ENCODE peak calls at places on chromosomes 7 and 10, in seven cellular contexts. Z is HepG2; K is T-cell; O is GM23338; H is activated CD8-positive, alpha-beta T cell treated with anti-CD3 and anti-CD28 coated beads for 36 hours; G is PC-3; W is activated CD8-positive, alpha-beta memory T cell treated with anti-CD3 and anti-CD28 coated beads, Interleukin-2, amount 10 ng/mL, durations not matched to agents 7 days and 5 days. F is an unnamed sample.

GRCh38 chr10:458466-458865 is 231.0 kb downstream of the DIP2C start:
- ATAC-seq in H (no peak), Z (no peak), O (no peak), W (no peak), K (no peak), G (no peak), F (no peak)

GRCh38 chr10:52486840-52487611 is 172.9 kb downstream of the DKK1 start:
- ATAC-seq in G (peak; percentile 79), O (no peak), H (no peak), Z (no peak), W (no peak), K (no peak), F (peak; percentile 90)

GRCh38 chr10:3099291-3100092 is 32.1 kb downstream of the PFKP start:
- ATAC-seq in Z (no peak), O (no peak), G (no peak), K (no peak), H (no peak), W (no peak), F (no peak)

GRCh38 chr10:133180915-133181639 is 21.1 kb downstream of the KNDC1 start:
- ATAC-seq in H (no peak), K (no peak), O (no peak), W (no peak), G (no peak), Z (no peak), F (no peak)

GRCh38 chr10:24242562-24242961 is 33.6 kb downstream of the KIAA1217 start:
- ATAC-seq in O (no peak), W (no peak), G (no peak), Z (no peak), H (no peak), K (no peak), F (no peak)

GRCh38 chr7:152328234-152328633 is 107.6 kb downstream of the KMT2C start:
- ATAC-seq in H (no peak), Z (no peak), W (no peak), K (no peak), G (no peak), O (no peak), F (no peak)

GRCh38 chr7:101018271-101019167 is 1.4 kb upstream of the MUC17 start:
- ATAC-seq in H (peak; percentile 18), O (peak; percentile 58), Z (peak; percentile 13), W (no peak), G (no peak), K (no peak), F (no peak)

GRCh38 chr7:70354409-70355169 is 756.3 kb downstream of the AUTS2 start:
- ATAC-seq in G (no peak), O (no peak), Z (no peak), W (no peak), K (no peak), H (peak; percentile 58), F (no peak)

GRCh38 chr10:91022924-91023707 is 102.2 kb upstream of the ANKRD1 start:
- ATAC-seq in W (no peak), K (no peak), G (no peak), H (no peak), Z (no peak), O (no peak), F (no peak)

GRCh38 chr7:145092766-145093165 is 256.9 kb upstream of the TPK1 start:
- ATAC-seq in G (no peak), K (no peak), H (no peak), O (no peak), Z (no peak), W (no peak), F (no peak)

GRCh38 chr7:117124585-117125220 is 171.4 kb downstream of the ST7 start:
- ATAC-seq in W (peak; percentile 92), Z (peak; percentile 99), H (peak; percentile 97), O (no peak), G (peak; percentile 90), K (no peak), F (peak; percentile 92)

GRCh38 chr7:50164552-50165220 is 71.6 kb upstream of the ZPBP start:
- ATAC-seq in K (peak; percentile 61), H (no peak), O (no peak), G (no peak), W (peak; percentile 78), Z (no peak), F (no peak)

GRCh38 chr7:138030679-138031351 is 28.9 kb upstream of the CREB3L2 start:
- ATAC-seq in G (no peak), W (no peak), Z (no peak), H (no peak), O (no peak), K (no peak), F (no peak)

GRCh38 chr10:29753283-29753682 is 118.5 kb upstream of the SVIL start:
- ATAC-seq in O (no peak), G (no peak), Z (no peak), K (no peak), H (no peak), W (no peak), F (no peak)

GRCh38 chr7:50761722-50762121 is 21.0 kb downstream of the GRB10 start:
- ATAC-seq in O (no peak), H (no peak), Z (no peak), K (peak; percentile 75), W (no peak), G (no peak), F (no peak)

F was measured in SK-N-SH treated with all-trans-retinoic acid at 6 μM for 48 hours.